ENCODE peak calls at places on chromosomes 4 and X, in ten cellular contexts. Z, R, B, K, N, P, E, H, Y and C are unnamed samples.

GRCh38 chr4:52572936-52573485 is 86.1 kb downstream of the USP46 start:
- DNase-seq in H (peak; percentile 38), Z (peak; percentile 85), B (no peak), E (peak; percentile 90), Y (no peak), P (no peak), N (no peak), K (peak; percentile 79), R (no peak), C (no peak)

GRCh38 chrX:101079223-101079622 is 544 bp downstream of the TMEM35A start:
- DNase-seq in K (no peak), E (peak; percentile 32), P (no peak), B (no peak), N (no peak), Y (no peak), H (no peak), R (no peak), Z (no peak), C (no peak)

GRCh38 chr4:11548529-11549176 is 120.0 kb upstream of the HS3ST1 start:
- DNase-seq in N (peak; percentile 7), Z (no peak), B (no peak), Y (peak; percentile 69), P (no peak), R (no peak), K (peak; percentile 64), H (peak; percentile 86), E (peak; percentile 34), C (peak; percentile 77)

GRCh38 chr4:78558421-78558820 is 6.9 kb downstream of the ANXA3 start:
- DNase-seq in Z (no peak), K (no peak), N (no peak), B (no peak), R (no peak), E (no peak), Y (no peak), P (no peak), H (peak; percentile 65), C (no peak)

GRCh38 chr4:140861359-140862181 is 105.4 kb upstream of the TBC1D9 start:
- DNase-seq in N (peak; percentile 75), B (peak; percentile 56), K (peak; percentile 91), Y (peak; percentile 88), P (peak; percentile 62), R (peak; percentile 86), E (peak; percentile 91), H (peak; percentile 56), Z (peak; percentile 68), C (peak; percentile 62)

GRCh38 chr4:132918083-132918482 is 231.0 kb upstream of the PCDH10 start:
- DNase-seq in H (no peak), E (no peak), Y (no peak), P (no peak), K (no peak), N (no peak), Z (no peak), B (no peak), R (no peak), C (no peak)

GRCh38 chr4:113952452-113953029 is 26.9 kb downstream of the ARSJ start:
- DNase-seq in B (no peak), Y (peak; percentile 62), N (peak; percentile 40), K (peak; percentile 74), H (peak; percentile 27), P (no peak), R (no peak), E (peak; percentile 62), Z (no peak), C (no peak)

GRCh38 chrX:25858273-25858880 is 279.8 kb upstream of the MAGEB18 start:
- DNase-seq in B (no peak), H (no peak), P (no peak), E (no peak), Z (no peak), R (no peak), N (no peak), K (no peak), Y (no peak), C (no peak)

GRCh38 chrX:69262036-69262905 is 97.0 kb upstream of the PJA1 start:
- DNase-seq in B (no peak), H (peak; percentile 42), P (no peak), N (no peak), K (no peak), Y (peak; percentile 43), Z (peak; percentile 51), E (peak; percentile 10), R (no peak), C (no peak)

GRCh38 chrX:24301060-24301459 is 12.8 kb downstream of the SUPT20HL2 start:
- DNase-seq in E (no peak), N (no peak), Z (no peak), Y (no peak), B (no peak), K (peak; percentile 30), H (peak; percentile 33), P (no peak), R (no peak), C (no peak)

GRCh38 chrX:86379209-86379608 is 231.0 kb downstream of the DACH2 start:
- DNase-seq in H (no peak), E (no peak), P (no peak), Y (no peak), B (no peak), K (no peak), Z (no peak), R (no peak), N (no peak), C (no peak)

GRCh38 chr4:48812866-48813265 is 18.0 kb upstream of the OCIAD1 start:
- DNase-seq in Z (no peak), Y (no peak), K (no peak), P (no peak), E (no peak), N (no peak), H (no peak), B (no peak), R (no peak), C (no peak)

GRCh38 chrX:130699618-130700017 is 203.4 kb downstream of the ENOX2 start:
- DNase-seq in E (no peak), R (no peak), P (no peak), H (no peak), B (no peak), N (no peak), Z (no peak), Y (no peak), K (no peak), C (no peak)

GRCh38 chrX:112662559-112663427 is 16.9 kb downstream of the LHFPL1 start:
- DNase-seq in B (no peak), H (no peak), Y (no peak), K (no peak), Z (no peak), E (no peak), N (no peak), P (no peak), R (no peak), C (no peak)

GRCh38 chr4:144705861-144706590 is 60.1 kb downstream of the HHIP start:
- DNase-seq in B (no peak), H (no peak), P (peak; percentile 75), E (no peak), R (no peak), K (no peak), Z (no peak), Y (no peak), N (no peak), C (no peak)

GRCh38 chr4:172982151-172982590 is 186.4 kb upstream of the GALNT7 start:
- DNase-seq in Z (peak; percentile 84), E (peak; percentile 92), H (peak; percentile 99), R (no peak), P (peak; percentile 57), B (peak; percentile 61), K (peak; percentile 92), N (peak; percentile 1), Y (no peak), C (peak; percentile 98)

GRCh38 chrX:11793734-11794133 is 35.7 kb downstream of the MSL3 start:
- DNase-seq in B (no peak), E (no peak), K (no peak), H (no peak), Y (no peak), R (no peak), Z (no peak), P (no peak), N (no peak), C (no peak)
- H3K4me1 ChIP-seq in B (no peaks in the 10 kb centered on the region), E (no peaks in the 10 kb centered on the region), K (peaks cover 13% of the 10 kb centered on the region), H (no peaks in the 10 kb centered on the region), Y (no peaks in the 10 kb centered on the region), R (no peaks in the 10 kb centered on the region), Z (no peaks in the 10 kb centered on the region), P (no peaks in the 10 kb centered on the region), N (peaks cover 5% of the 10 kb centered on the region), C (no peaks in the 10 kb centered on the region)

GRCh38 chr4:145805490-145805889 is 125.5 kb downstream of the C4orf51 start:
- DNase-seq in K (no peak), P (peak; percentile 91), H (peak; percentile 74), E (peak; percentile 21), R (no peak), Z (no peak), B (no peak), N (no peak), Y (peak; percentile 12), C (no peak)

GRCh38 chr4:145799225-145799624 is 119.3 kb downstream of the C4orf51 start:
- DNase-seq in R (no peak), B (no peak), K (no peak), E (no peak), Z (no peak), H (no peak), N (no peak), P (no peak), Y (no peak), C (no peak)

GRCh38 chr4:145808021-145808650 is 128.2 kb downstream of the C4orf51 start:
- DNase-seq in Y (peak; percentile 70), H (peak; percentile 99), K (peak; percentile 98), N (peak; percentile 47), P (peak; percentile 83), E (peak; percentile 98), B (no peak), R (no peak), Z (peak; percentile 72), C (peak; percentile 91)

GRCh38 chr4:145808848-145809512 is 129.0 kb downstream of the C4orf51 start:
- DNase-seq in Z (no peak), R (no peak), H (no peak), B (no peak), N (no peak), K (no peak), P (no peak), E (no peak), Y (no peak), C (no peak)

GRCh38 chr4:145804134-145804533 is 124.2 kb downstream of the C4orf51 start:
- DNase-seq in E (peak; percentile 95), P (no peak), H (peak; percentile 98), R (no peak), K (peak; percentile 39), Z (peak; percentile 75), Y (peak; percentile 45), N (no peak), B (no peak), C (peak; percentile 54)
- H3K4me3 ChIP-seq in E (no peak overlapping the region), P (no peak overlapping the region), H (no peak overlapping the region), R (no peak overlapping the region), K (no peak overlapping the region), Z (no peak overlapping the region), Y (no peak overlapping the region), N (no peak overlapping the region), B (no peak overlapping the region), C (no peak overlapping the region)

GRCh38 chr4:109434793-109435080 is 1.1 kb downstream of the SEC24B start:
- DNase-seq in N (no peak), E (peak; percentile 37), B (no peak), H (no peak), R (no peak), K (no peak), P (no peak), Z (no peak), Y (no peak), C (no peak)
- H3K4me1 ChIP-seq in N (peaks cover 53% of the 10 kb centered on the region), E (peaks cover 3% of the 10 kb centered on the region), B (no peaks in the 10 kb centered on the region), H (peaks cover 24% of the 10 kb centered on the region), R (no peaks in the 10 kb centered on the region), K (peaks cover 22% of the 10 kb centered on the region), P (peaks cover 13% of the 10 kb centered on the region), Z (peaks cover 23% of the 10 kb centered on the region), Y (peaks cover 25% of the 10 kb centered on the region), C (peaks cover 32% of the 10 kb centered on the region)

GRCh38 chr4:4519296-4519898 is 22.5 kb downstream of the STX18 start:
- DNase-seq in H (peak; percentile 1), N (no peak), E (peak; percentile 33), Y (no peak), B (no peak), Z (no peak), K (peak; percentile 48), P (no peak), R (no peak), C (no peak)
- H3K4me3 ChIP-seq in H (no peak overlapping the region), N (no peak overlapping the region), E (no peak overlapping the region), Y (no peak overlapping the region), B (no peak overlapping the region), Z (peak overlapping the region; percentile 58), K (no peak overlapping the region), P (no peak overlapping the region), R (no peak overlapping the region), C (no peak overlapping the region)